ENCODE peak calls at places on chromosomes 5 and 9, in four cellular contexts. M, A, U and N are unnamed samples.

GRCh38 chr9:76519027-76519835 is 60.2 kb downstream of the GCNT1 start:
- DNase-seq in M (no peak), A (no peak), U (no peak), N (no peak)

GRCh38 chr9:2127486-2127885 is 112.3 kb downstream of the SMARCA2 start:
- DNase-seq in M (no peak), A (no peak), U (no peak), N (no peak)

GRCh38 chr5:87899109-87900100 is 369.2 kb downstream of the TMEM161B start:
- DNase-seq in M (peak), A (no peak), U (no peak), N (no peak)

GRCh38 chr5:172775326-172776234 is 4.6 kb upstream of the DUSP1 start:
- DNase-seq in M (no peak), A (no peak), U (no peak), N (no peak)

GRCh38 chr5:131068893-131069643 is 96.0 kb downstream of the HINT1 start:
- DNase-seq in M (peak), A (no peak), U (no peak), N (no peak)

GRCh38 chr5:4330327-4330726 is 734.7 kb downstream of the IRX1 start:
- DNase-seq in M (no peak), A (no peak), U (no peak), N (no peak)

GRCh38 chr9:86534572-86535258 is 180.5 kb upstream of the TUT7 start:
- DNase-seq in M (no peak), A (no peak), U (no peak), N (no peak)

GRCh38 chr9:91089405-91090131 is 272.1 kb downstream of the AUH start:
- DNase-seq in M (no peak), A (no peak), U (peak), N (peak)

GRCh38 chr5:76367623-76368366 is 35.3 kb upstream of the IQGAP2 start:
- DNase-seq in M (no peak), A (no peak), U (no peak), N (no peak)